ENCODE peak calls at places on chromosomes 7 and 10, in nine cellular contexts. S is gastrocnemius medialis; C is keratinocyte; H is mesenchymal stem cell; L is esophagus squamous epithelium; W is pancreas; I is PC-3; A is CD8-positive, alpha-beta memory T cell; E is caudate nucleus. K is an unnamed sample.

GRCh38 chr7:71300603-71301002 is 168.7 kb downstream of the GALNT17 start:
- DNase-seq in S (no peak), C (no peak), H (no peak), L (no peak), W (no peak), I (no peak), A (no peak), E (no peak), K (no peak)

GRCh38 chr10:36802523-36803153 is 322.8 kb upstream of the ANKRD30A start:
- DNase-seq in S (no peak), C (no peak), H (peak), L (no peak), W (peak), I (no peak), A (no peak), E (no peak), K (no peak)

GRCh38 chr7:41148521-41148951 is 554.4 kb downstream of the INHBA start:
- DNase-seq in S (no peak), C (peak), H (peak), L (no peak), W (no peak), I (peak), A (no peak), E (no peak), K (peak)

GRCh38 chr10:32357056-32357735 is 10.2 kb upstream of the EPC1 start:
- DNase-seq in S (no peak), C (no peak), H (no peak), L (no peak), W (no peak), I (no peak), A (peak), E (no peak), K (no peak)

GRCh38 chr10:85642421-85643170 is 724.0 kb downstream of the GRID1 start:
- DNase-seq in S (peak), C (peak), H (peak), L (no peak), W (no peak), I (peak), A (no peak), E (no peak), K (no peak)

GRCh38 chr7:92253251-92253650 is 7.5 kb downstream of the ANKIB1 start:
- DNase-seq in S (no peak), C (no peak), H (no peak), L (no peak), W (no peak), I (no peak), A (no peak), E (peak), K (no peak)

GRCh38 chr10:110010076-110011069 is 2.6 kb downstream of the ADD3 start:
- DNase-seq in S (no peak), C (no peak), H (no peak), L (no peak), W (no peak), I (no peak), A (peak), E (no peak), K (peak)

GRCh38 chr10:119357389-119358139 is 150.2 kb downstream of the GRK5 start:
- DNase-seq in S (no peak), C (no peak), H (no peak), L (no peak), W (no peak), I (no peak), A (no peak), E (no peak), K (no peak)

GRCh38 chr10:86162696-86163400 is 203.7 kb downstream of the GRID1 start:
- DNase-seq in S (no peak), C (no peak), H (no peak), L (no peak), W (no peak), I (no peak), A (no peak), E (no peak), K (no peak)

GRCh38 chr7:130942211-130942964 is 208.4 kb upstream of the KLF14 start:
- DNase-seq in S (peak), C (no peak), H (peak), L (no peak), W (peak), I (peak), A (peak), E (no peak), K (peak)

GRCh38 chr10:73862011-73862410 is 12.3 kb downstream of the CAMK2G start:
- DNase-seq in S (no peak), C (no peak), H (no peak), L (no peak), W (no peak), I (no peak), A (no peak), E (no peak), K (peak)

GRCh38 chr10:101444499-101444898 is 90.5 kb downstream of the BTRC start:
- DNase-seq in S (no peak), C (no peak), H (no peak), L (no peak), W (no peak), I (no peak), A (no peak), E (no peak), K (no peak)

GRCh38 chr7:30366606-30367005 is 82.2 kb downstream of the ZNRF2 start:
- DNase-seq in S (no peak), C (no peak), H (no peak), L (no peak), W (no peak), I (peak), A (no peak), E (no peak), K (no peak)

GRCh38 chr10:62528441-62528840 is 154.3 kb downstream of the ZNF365 start:
- DNase-seq in S (no peak), C (no peak), H (no peak), L (no peak), W (no peak), I (peak), A (no peak), E (no peak), K (no peak)

GRCh38 chr10:10361486-10361885 is 656.2 kb upstream of the CELF2 start:
- DNase-seq in S (no peak), C (no peak), H (no peak), L (no peak), W (no peak), I (no peak), A (no peak), E (no peak), K (no peak)

GRCh38 chr10:74500026-74500704 is 326.2 kb upstream of the KAT6B start:
- DNase-seq in S (no peak), C (no peak), H (no peak), L (no peak), W (no peak), I (no peak), A (no peak), E (no peak), K (peak)

GRCh38 chr7:44748042-44748947 is at the start of gene ZMIZ2:
- DNase-seq in S (peak), C (no peak), H (peak), L (peak), W (peak), I (peak), A (peak), E (peak), K (peak)

GRCh38 chr7:4633012-4633411 is 49.1 kb upstream of the FOXK1 start:
- DNase-seq in S (no peak), C (no peak), H (no peak), L (no peak), W (no peak), I (peak), A (no peak), E (no peak), K (peak)

GRCh38 chr7:43799605-43800004 is 41.1 kb downstream of the BLVRA start:
- DNase-seq in S (no peak), C (peak), H (no peak), L (no peak), W (no peak), I (peak), A (no peak), E (no peak), K (no peak)

GRCh38 chr7:72235351-72235750 is 176.8 kb downstream of the CALN1 start:
- DNase-seq in S (no peak), C (no peak), H (no peak), L (no peak), W (no peak), I (no peak), A (no peak), E (no peak), K (no peak)

GRCh38 chr7:50397320-50397970 is 52.7 kb downstream of the FIGNL1 start:
- DNase-seq in S (no peak), C (no peak), H (no peak), L (no peak), W (no peak), I (no peak), A (peak), E (no peak), K (no peak)

GRCh38 chr10:130999376-131000202 is 311.9 kb downstream of the TCERG1L start:
- DNase-seq in S (no peak), C (no peak), H (no peak), L (no peak), W (no peak), I (no peak), A (no peak), E (no peak), K (no peak)

GRCh38 chr7:108263364-108263951 is 133.3 kb upstream of the LAMB4 start:
- DNase-seq in S (peak), C (no peak), H (no peak), L (no peak), W (no peak), I (no peak), A (no peak), E (no peak), K (no peak)

GRCh38 chr10:133358162-133358919 is 522 bp upstream of the FUOM start:
- DNase-seq in S (peak), C (no peak), H (no peak), L (no peak), W (no peak), I (no peak), A (no peak), E (no peak), K (no peak)

GRCh38 chr7:5143935-5144903 is 45.8 kb upstream of the WIPI2 start:
- DNase-seq in S (no peak), C (no peak), H (no peak), L (no peak), W (no peak), I (no peak), A (peak), E (peak), K (peak)

GRCh38 chr10:29925771-29926345 is 133.5 kb downstream of the JCAD start:
- DNase-seq in S (no peak), C (no peak), H (no peak), L (no peak), W (no peak), I (no peak), A (no peak), E (no peak), K (no peak)

GRCh38 chr10:128178319-128178937 is 52.2 kb upstream of the MKI67 start:
- DNase-seq in S (no peak), C (no peak), H (peak), L (no peak), W (no peak), I (peak), A (peak), E (no peak), K (no peak)

GRCh38 chr10:117653170-117653515 is 110.6 kb downstream of the EMX2 start:
- DNase-seq in S (no peak), C (peak), H (peak), L (no peak), W (no peak), I (peak), A (no peak), E (no peak), K (peak)

GRCh38 chr7:144830811-144831210 is 5.0 kb downstream of the TPK1 start:
- DNase-seq in S (no peak), C (no peak), H (peak), L (no peak), W (no peak), I (no peak), A (no peak), E (no peak), K (no peak)

GRCh38 chr7:127885843-127886242 is 145.4 kb downstream of the LRRC4 start:
- DNase-seq in S (peak), C (no peak), H (peak), L (no peak), W (no peak), I (no peak), A (no peak), E (no peak), K (peak)

GRCh38 chr10:124802313-124802675 is 675 bp downstream of the ABRAXAS2 start:
- DNase-seq in S (no peak), C (no peak), H (peak), L (no peak), W (no peak), I (no peak), A (no peak), E (no peak), K (no peak)

GRCh38 chr7:150420987-150421674 is 29.3 kb upstream of the GIMAP8 start:
- DNase-seq in S (peak), C (peak), H (peak), L (no peak), W (peak), I (peak), A (peak), E (peak), K (peak)

GRCh38 chr7:80093349-80093748 is 41.3 kb upstream of the GNAI1 start:
- DNase-seq in S (no peak), C (no peak), H (no peak), L (no peak), W (no peak), I (no peak), A (no peak), E (no peak), K (no peak)

GRCh38 chr10:125607689-125608290 is 75.2 kb downstream of the TEX36 start:
- DNase-seq in S (no peak), C (no peak), H (no peak), L (no peak), W (no peak), I (no peak), A (no peak), E (no peak), K (no peak)

GRCh38 chr10:125772864-125773180 is 2.8 kb downstream of the MMP21 start:
- DNase-seq in S (no peak), C (no peak), H (no peak), L (no peak), W (no peak), I (no peak), A (no peak), E (no peak), K (no peak)

GRCh38 chr10:117355064-117355463 is 20.2 kb downstream of the PDZD8 start:
- DNase-seq in S (no peak), C (no peak), H (no peak), L (no peak), W (no peak), I (no peak), A (no peak), E (no peak), K (no peak)

GRCh38 chr7:129855234-129855673 is 97.5 kb downstream of the UBE2H start:
- DNase-seq in S (no peak), C (no peak), H (no peak), L (no peak), W (no peak), I (peak), A (no peak), E (no peak), K (peak)

GRCh38 chr10:93436577-93436976 is 45.6 kb downstream of the MYOF start:
- DNase-seq in S (peak), C (no peak), H (peak), L (no peak), W (no peak), I (peak), A (no peak), E (no peak), K (peak)

GRCh38 chr7:53325061-53325460 is 289.6 kb downstream of the POM121L12 start:
- DNase-seq in S (no peak), C (no peak), H (peak), L (no peak), W (no peak), I (no peak), A (no peak), E (no peak), K (no peak)

GRCh38 chr7:81623251-81623855 is 146.5 kb downstream of the HGF start:
- DNase-seq in S (no peak), C (no peak), H (no peak), L (no peak), W (no peak), I (no peak), A (no peak), E (no peak), K (peak)
- H3K27ac ChIP-seq in S (no peak), C (peak), H (no peak), L (no peak), W (no peak), I (no peak), A (no peak), E (no peak), K (peak)

GRCh38 chr10:60932756-60933155 is 11.2 kb downstream of the RHOBTB1 start:
- DNase-seq in S (no peak), C (no peak), H (no peak), L (no peak), W (no peak), I (no peak), A (no peak), E (no peak), K (no peak)

GRCh38 chr10:60934215-60935175 is 9.5 kb downstream of the RHOBTB1 start:
- DNase-seq in S (no peak), C (no peak), H (no peak), L (no peak), W (no peak), I (no peak), A (no peak), E (no peak), K (no peak)

GRCh38 chr10:60930237-60930636 is 13.7 kb downstream of the RHOBTB1 start:
- DNase-seq in S (no peak), C (no peak), H (no peak), L (no peak), W (no peak), I (no peak), A (no peak), E (no peak), K (no peak)
- H3K27ac ChIP-seq in S (peak), C (no peak), H (no peak), L (no peak), W (no peak), I (no peak), A (no peak), E (no peak), K (no peak)

GRCh38 chr10:89374716-89375115 is 3.1 kb upstream of the IFIT1B start:
- DNase-seq in S (no peak), C (no peak), H (peak), L (no peak), W (peak), I (no peak), A (no peak), E (no peak), K (no peak)
- H3K27ac ChIP-seq in S (peak), C (no peak), H (no peak), L (peak), W (peak), I (peak), A (peak), E (peak), K (peak)

GRCh38 chr10:98486421-98486820 is 39.7 kb upstream of the HPS1 start:
- DNase-seq in S (peak), C (no peak), H (peak), L (no peak), W (no peak), I (peak), A (no peak), E (no peak), K (peak)
- H3K27ac ChIP-seq in S (peak), C (peak), H (no peak), L (no peak), W (no peak), I (no peak), A (no peak), E (no peak), K (peak)

GRCh38 chr10:103677486-103677885 is 177.9 kb downstream of the SH3PXD2A start:
- DNase-seq in S (no peak), C (no peak), H (no peak), L (no peak), W (no peak), I (no peak), A (no peak), E (no peak), K (no peak)
- H3K27ac ChIP-seq in S (peak), C (peak), H (no peak), L (peak), W (peak), I (no peak), A (peak), E (peak), K (peak)

K was measured in osteoblast.